ENCODE peak calls at places on chromosomes 1 and 21, in six cellular contexts. X, D, L, V, W and H are unnamed samples.

GRCh38 chr1:93740141-93740540 is 58.5 kb upstream of the BCAR3 start:
- DNase-seq in X (no peak), D (no peak), L (no peak), V (no peak), W (no peak), H (no peak)

GRCh38 chr1:234998174-234998741 is 130.4 kb downstream of the TOMM20 start:
- DNase-seq in X (no peak), D (no peak), L (no peak), V (no peak), W (peak), H (peak)

GRCh38 chr1:34983700-34984355 is 1.3 kb downstream of the TMEM35B start:
- DNase-seq in X (no peak), D (no peak), L (no peak), V (peak), W (peak), H (peak)

GRCh38 chr1:205432116-205432515 is 10.3 kb upstream of the LEMD1 start:
- DNase-seq in X (no peak), D (no peak), L (no peak), V (no peak), W (no peak), H (no peak)

GRCh38 chr1:68938051-68938450 is 441.2 kb upstream of the DEPDC1 start:
- DNase-seq in X (no peak), D (no peak), L (no peak), V (no peak), W (no peak), H (no peak)

GRCh38 chr1:168917309-168917708 is 188.3 kb upstream of the DPT start:
- DNase-seq in X (no peak), D (no peak), L (no peak), V (no peak), W (no peak), H (no peak)

GRCh38 chr1:228937851-228938247 is 202.6 kb downstream of the RHOU start:
- DNase-seq in X (no peak), D (peak), L (no peak), V (peak), W (no peak), H (no peak)

GRCh38 chr21:29105218-29105617 is 25.2 kb upstream of the MAP3K7CL start:
- DNase-seq in X (no peak), D (no peak), L (no peak), V (peak), W (peak), H (peak)

GRCh38 chr21:26717146-26717739 is 128.0 kb downstream of the ADAMTS1 start:
- DNase-seq in X (no peak), D (peak), L (no peak), V (peak), W (peak), H (peak)
- TF ChIP-seq CTCF in X (no peak), D (peak), L (peak), V (peak), W (peak), H (peak)

GRCh38 chr1:150164224-150164623 is 14.5 kb downstream of the PLEKHO1 start:
- DNase-seq in X (no peak), D (no peak), L (no peak), V (no peak), W (no peak), H (no peak)

GRCh38 chr1:150168960-150169565 is 19.3 kb downstream of the PLEKHO1 start:
- DNase-seq in X (no peak), D (peak), L (peak), V (peak), W (peak), H (peak)

GRCh38 chr1:150164769-150165168 is 15.1 kb downstream of the PLEKHO1 start:
- DNase-seq in X (no peak), D (no peak), L (no peak), V (no peak), W (no peak), H (no peak)

GRCh38 chr1:150162862-150163706 is 13.4 kb downstream of the PLEKHO1 start:
- DNase-seq in X (peak), D (peak), L (peak), V (peak), W (peak), H (peak)

GRCh38 chr1:150165622-150166612 is 16.2 kb downstream of the PLEKHO1 start:
- DNase-seq in X (no peak), D (peak), L (no peak), V (peak), W (peak), H (peak)
- TF ChIP-seq CTCF in X (peak), D (peak), L (peak), V (peak), W (peak), H (peak)

GRCh38 chr1:212884592-212884991 is 26.5 kb downstream of the FLVCR1 start:
- DNase-seq in X (no peak), D (no peak), L (no peak), V (no peak), W (no peak), H (no peak)
- TF ChIP-seq CTCF in X (no peak), D (no peak), L (no peak), V (no peak), W (no peak), H (no peak)

DNA sequence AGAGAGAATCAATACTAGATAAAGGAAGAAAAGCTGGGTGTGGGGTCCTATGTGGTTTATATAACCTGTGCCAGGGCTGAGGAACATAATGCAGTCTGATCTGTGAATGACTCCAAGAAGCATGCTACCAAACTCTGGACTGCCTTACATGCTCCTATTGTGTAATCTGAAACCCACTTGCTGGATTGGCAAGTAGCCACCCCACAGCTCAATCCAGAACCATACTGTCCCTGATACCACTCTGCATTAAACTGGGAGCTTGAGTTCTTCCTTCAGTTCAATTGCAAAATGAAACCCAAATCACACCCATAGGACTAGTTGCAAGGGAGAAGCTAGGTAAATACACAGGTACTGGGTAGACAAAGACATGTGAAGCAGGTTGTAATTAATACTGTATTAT is 115.4 kb upstream of the NEGR1 start:
- DNase-seq in X (peak), D (peak), L (no peak), V (peak), W (no peak), H (peak)
- TF ChIP-seq CTCF in X (no peak), D (no peak), L (no peak), V (no peak), W (no peak), H (no peak)

GRCh38 chr1:92486251-92487077 is at the start of gene GFI1:
- DNase-seq in X (no peak), D (peak), L (peak), V (no peak), W (no peak), H (no peak)
- TF ChIP-seq CTCF in X (no peak), D (no peak), L (no peak), V (no peak), W (no peak), H (no peak)

GRCh38 chr1:28112388-28113311 is 24.2 kb upstream of the EYA3 start:
- DNase-seq in X (no peak), D (peak), L (peak), V (peak), W (no peak), H (peak)
- TF ChIP-seq CTCF in X (no peak), D (peak), L (no peak), V (peak), W (no peak), H (peak)

GRCh38 chr1:90114521-90115141 is 119.7 kb downstream of the ZNF326 start:
- DNase-seq in X (peak), D (peak), L (no peak), V (peak), W (peak), H (peak)
- TF ChIP-seq CTCF in X (peak), D (peak), L (peak), V (peak), W (peak), H (peak)

GRCh38 chr21:42632336-42632751 is 21.1 kb upstream of the PDE9A start:
- DNase-seq in X (no peak), D (no peak), L (no peak), V (no peak), W (no peak), H (no peak)
- TF ChIP-seq CTCF in X (no peak), D (peak), L (no peak), V (no peak), W (no peak), H (no peak)